ENCODE peak calls at places on chromosomes 7 and 10, in nine cellular contexts. G is substantia nigra, A is fibroblast of the aortic adventitia, H is T-helper 17 cell, R is OCI-LY7, N is iris pigment epithelial cell, Z is hypothalamus, X is transverse colon, P is RWPE1. O is an unnamed sample.

GRCh38 chr7:133364959-133365680 is 112.2 kb downstream of the EXOC4 start:
- DNase-seq in N (peak; percentile 74), G (no peak), H (no peak), A (peak; percentile 92), R (no peak), Z (no peak), X (no peak), P (no peak), O (peak; percentile 11)

GRCh38 chr7:47941136-47941844 is 7.0 kb downstream of the PKD1L1 start:
- DNase-seq in G (no peak), H (no peak), P (peak; percentile 77), Z (no peak), A (peak; percentile 86), X (no peak), R (no peak), N (peak; percentile 82), O (peak; percentile 21)

GRCh38 chr7:156777364-156778069 is 115.5 kb downstream of the LMBR1 start:
- DNase-seq in X (no peak), P (no peak), H (no peak), N (peak; percentile 62), A (no peak), Z (no peak), R (no peak), G (no peak), O (peak; percentile 71)

GRCh38 chr7:156639426-156640256 is 933 bp upstream of the RNF32 start:
- DNase-seq in P (peak; percentile 6), X (peak; percentile 14), G (peak; percentile 48), A (peak; percentile 10), N (peak; percentile 11), H (no peak), Z (no peak), R (no peak), O (no peak)

GRCh38 chr7:115097175-115097671 is 175.3 kb downstream of the MDFIC start:
- DNase-seq in A (peak; percentile 47), Z (no peak), R (no peak), H (no peak), P (peak; percentile 57), G (no peak), N (peak; percentile 83), X (no peak), O (peak; percentile 76)

GRCh38 chr10:71728218-71728737 is 8.7 kb upstream of the C10orf105 start:
- DNase-seq in P (no peak), H (no peak), G (no peak), N (no peak), Z (no peak), R (peak; percentile 63), A (no peak), X (peak; percentile 55), O (no peak)

GRCh38 chr10:46266506-46266985 is 20.3 kb upstream of the ANTXRL start:
- DNase-seq in P (no peak), R (no peak), H (no peak), G (no peak), X (no peak), N (no peak), A (no peak), Z (no peak), O (no peak)

GRCh38 chr10:119233821-119234220 is 26.4 kb downstream of the GRK5 start:
- DNase-seq in R (no peak), H (no peak), N (peak; percentile 77), A (peak; percentile 74), Z (no peak), G (no peak), X (no peak), P (no peak), O (no peak)

GRCh38 chr7:91690541-91690940 is 190.0 kb downstream of the MTERF1 start:
- DNase-seq in G (no peak), A (no peak), P (no peak), N (no peak), X (no peak), R (no peak), H (no peak), Z (no peak), O (no peak)

GRCh38 chr10:21134645-21135395 is 237.7 kb upstream of the NEBL start:
- DNase-seq in Z (no peak), N (peak; percentile 55), R (no peak), G (no peak), P (peak; percentile 52), X (no peak), H (no peak), A (peak; percentile 44), O (peak; percentile 6)

GRCh38 chr7:147829021-147829420 is 761.5 kb upstream of the C7orf33 start:
- DNase-seq in R (no peak), G (no peak), P (no peak), H (no peak), N (no peak), A (no peak), Z (no peak), X (no peak), O (no peak)

GRCh38 chr7:135179321-135179925 is 8.9 kb upstream of the CYREN start:
- DNase-seq in P (no peak), X (no peak), N (no peak), A (no peak), H (no peak), G (no peak), R (no peak), Z (no peak), O (no peak)

GRCh38 chr10:66827353-66827752 is 98.5 kb upstream of the LRRTM3 start:
- DNase-seq in G (no peak), R (no peak), N (peak; percentile 84), A (peak; percentile 65), X (no peak), Z (no peak), H (no peak), P (peak; percentile 43), O (peak; percentile 75)

GRCh38 chr7:22586806-22587180 is 86.8 kb upstream of the STEAP1B start:
- DNase-seq in A (peak; percentile 63), R (no peak), X (no peak), N (no peak), Z (no peak), P (no peak), H (no peak), G (no peak), O (no peak)

GRCh38 chr7:117986645-117987269 is 113.5 kb upstream of the CTTNBP2 start:
- DNase-seq in A (peak; percentile 22), X (no peak), G (no peak), R (no peak), Z (no peak), H (no peak), P (no peak), N (peak; percentile 7), O (no peak)

GRCh38 chr10:14397069-14397468 is 66.3 kb upstream of the FRMD4A start:
- DNase-seq in X (no peak), A (peak; percentile 97), Z (peak; percentile 34), N (peak; percentile 95), G (peak; percentile 66), R (no peak), P (peak; percentile 89), H (no peak), O (peak; percentile 84)

GRCh38 chr10:13528138-13528874 is 508 bp downstream of the BEND7 start:
- DNase-seq in R (no peak), P (peak; percentile 22), G (peak; percentile 39), X (peak; percentile 43), A (no peak), Z (no peak), H (no peak), N (peak; percentile 5), O (no peak)

GRCh38 chr7:108570146-108570755 is 577 bp downstream of the DNAJB9 start:
- DNase-seq in H (peak; percentile 17), G (peak; percentile 53), Z (peak; percentile 48), N (peak; percentile 62), A (peak; percentile 50), R (peak; percentile 58), X (peak; percentile 70), P (peak; percentile 50), O (peak; percentile 29)

GRCh38 chr7:15685358-15686181 is 913 bp downstream of the MEOX2 start:
- DNase-seq in P (no peak), H (no peak), N (peak; percentile 14), X (no peak), R (no peak), G (no peak), Z (no peak), A (peak; percentile 90), O (no peak)

GRCh38 chr7:74043523-74043951 is 15.6 kb downstream of the ELN start:
- DNase-seq in X (no peak), P (no peak), Z (no peak), H (no peak), G (no peak), A (peak; percentile 71), R (no peak), N (peak; percentile 52), O (no peak)

GRCh38 chr10:132987671-132988571 is 45.6 kb upstream of the CFAP46 start:
- DNase-seq in R (no peak), P (no peak), G (no peak), H (no peak), A (peak; percentile 93), Z (no peak), N (peak; percentile 67), X (no peak), O (no peak)

GRCh38 chr10:80066809-80067208 is 11.7 kb upstream of the TMEM254 start:
- DNase-seq in A (no peak), Z (no peak), H (no peak), N (no peak), X (no peak), R (no peak), P (no peak), G (no peak), O (no peak)

O was measured in foreskin keratinocyte.